ENCODE peak calls at places on chromosome 20, in nine cellular contexts. T, C, P, N, U, S, L, K and O are unnamed samples.

GRCh38 chr20:58700121-58700780 is 7.7 kb downstream of the NPEPL1 start:
- DNase-seq in L (peak; percentile 35), N (no peak), U (no peak), P (no peak), T (no peak), C (no peak), K (peak; percentile 78), S (no peak), O (no peak)

GRCh38 chr20:48788486-48789072 is 39.2 kb downstream of the PREX1 start:
- DNase-seq in L (no peak), N (peak; percentile 92), K (no peak), S (no peak), T (no peak), C (no peak), U (no peak), P (no peak), O (no peak)

GRCh38 chr20:35040090-35040489 is 52.5 kb downstream of the TRPC4AP start:
- DNase-seq in C (no peak), U (no peak), K (no peak), N (no peak), T (no peak), P (no peak), S (no peak), L (no peak), O (no peak)

GRCh38 chr20:45917790-45918141 is 5.8 kb upstream of the PLTP start:
- DNase-seq in S (no peak), L (peak; percentile 95), C (no peak), P (no peak), U (no peak), N (no peak), T (no peak), K (peak; percentile 75), O (no peak)

GRCh38 chr20:46022411-46023147 is 6.4 kb upstream of the SLC12A5 start:
- DNase-seq in N (peak; percentile 71), C (peak; percentile 61), U (peak; percentile 53), L (peak; percentile 28), S (peak; percentile 62), K (peak; percentile 9), P (peak; percentile 64), T (peak; percentile 68), O (peak; percentile 70)

GRCh38 chr20:49559411-49560081 is 8.4 kb downstream of the PTGIS start:
- DNase-seq in U (no peak), S (no peak), P (no peak), L (peak; percentile 98), K (no peak), T (no peak), N (no peak), C (no peak), O (no peak)

GRCh38 chr20:63054695-63055240 is 48.0 kb upstream of the BHLHE23 start:
- DNase-seq in N (no peak), C (no peak), T (no peak), U (no peak), S (no peak), P (no peak), K (no peak), L (no peak), O (no peak)

GRCh38 chr20:32511358-32512046 is 73.6 kb downstream of the NOL4L start:
- DNase-seq in L (no peak), C (no peak), T (no peak), N (no peak), P (no peak), S (no peak), U (no peak), K (no peak), O (no peak)

GRCh38 chr20:62873280-62873679 is 11.7 kb upstream of the TCFL5 start:
- DNase-seq in C (no peak), T (no peak), S (no peak), L (no peak), P (no peak), N (no peak), K (no peak), U (no peak), O (no peak)

GRCh38 chr20:62791301-62792181 is 4.7 kb upstream of the MRGBP start:
- DNase-seq in U (peak; percentile 86), L (peak; percentile 91), P (peak; percentile 48), T (peak; percentile 59), C (peak; percentile 69), K (peak; percentile 91), S (peak; percentile 98), N (peak; percentile 83), O (peak; percentile 80)

GRCh38 chr20:24694157-24694726 is 224.8 kb downstream of the SYNDIG1 start:
- DNase-seq in U (no peak), N (no peak), C (no peak), L (no peak), S (no peak), T (no peak), P (no peak), K (no peak), O (no peak)

GRCh38 chr20:17612287-17612974 is 42.6 kb downstream of the DSTN start:
- DNase-seq in L (peak; percentile 54), K (peak; percentile 50), S (peak; percentile 71), C (peak; percentile 71), P (no peak), N (no peak), T (no peak), U (no peak), O (peak; percentile 3)

GRCh38 chr20:62045529-62046277 is 20.0 kb downstream of the TAF4 start:
- DNase-seq in S (no peak), N (no peak), U (no peak), C (no peak), P (no peak), K (no peak), L (no peak), T (no peak), O (no peak)

GRCh38 chr20:8043687-8044278 is 24.2 kb upstream of the TMX4 start:
- DNase-seq in N (peak; percentile 67), T (no peak), L (peak; percentile 62), P (no peak), K (peak; percentile 68), C (peak; percentile 37), S (peak; percentile 61), U (peak; percentile 26), O (peak; percentile 42)

GRCh38 chr20:57409672-57410397 is 18.6 kb downstream of the RBM38 start:
- DNase-seq in P (no peak), N (no peak), S (peak; percentile 45), K (no peak), C (no peak), U (no peak), L (no peak), T (no peak), O (no peak)

GRCh38 chr20:51876511-51876910 is 74.2 kb upstream of the SALL4 start:
- DNase-seq in C (no peak), T (no peak), N (no peak), L (no peak), K (no peak), S (no peak), U (no peak), P (no peak), O (no peak)

GRCh38 chr20:35776513-35777101 is 4.8 kb downstream of the PHF20 start:
- DNase-seq in L (peak; percentile 55), N (no peak), S (peak; percentile 15), K (peak; percentile 55), U (no peak), T (no peak), P (no peak), C (no peak), O (no peak)

GRCh38 chr20:9172908-9173307 is 104.0 kb downstream of the PLCB4 start:
- DNase-seq in P (no peak), N (no peak), T (no peak), C (no peak), U (no peak), S (peak; percentile 7), L (peak; percentile 44), K (no peak), O (no peak)

GRCh38 chr20:15564981-15565380 is 1008.3 kb downstream of the KIF16B start:
- DNase-seq in P (no peak), S (no peak), N (peak; percentile 75), K (no peak), C (no peak), L (no peak), U (no peak), T (no peak), O (no peak)

GRCh38 chr20:37956099-37956498 is 53.2 kb downstream of the VSTM2L start:
- DNase-seq in S (no peak), N (no peak), K (peak; percentile 35), C (no peak), U (no peak), T (no peak), P (no peak), L (no peak), O (no peak)

GRCh38 chr20:10093087-10093591 is 58.4 kb downstream of the ANKEF1 start:
- DNase-seq in N (no peak), C (no peak), T (no peak), L (peak; percentile 74), U (no peak), S (peak; percentile 92), K (peak; percentile 57), P (no peak), O (no peak)

GRCh38 chr20:9412309-9412708 is 102.1 kb upstream of the LAMP5 start:
- DNase-seq in K (no peak), L (no peak), U (no peak), P (no peak), S (no peak), N (peak; percentile 61), C (no peak), T (no peak), O (no peak)

GRCh38 chr20:9600562-9600961 is 86.2 kb downstream of the LAMP5 start:
- DNase-seq in T (no peak), N (no peak), L (no peak), C (no peak), S (no peak), K (no peak), P (no peak), U (no peak), O (no peak)